ENCODE peak calls at places on chromosomes 11 and 22, in five cellular contexts. Z is B cell, Q is NCI-H460, T is aorta, F is ACHN. J is an unnamed sample.

GRCh38 chr11:82458777-82459176 is 274.9 kb downstream of the FAM181B start:
- DNase-seq in Z (no peak), F (no peak), T (no peak), Q (no peak), J (no peak)

GRCh38 chr22:23094260-23094659 is 23.9 kb downstream of the GNAZ start:
- DNase-seq in T (no peak), Q (no peak), Z (no peak), F (no peak), J (no peak)

GRCh38 chr11:101915811-101916291 is 471 bp downstream of the ANGPTL5 start:
- DNase-seq in Q (peak), Z (peak), T (no peak), F (peak), J (no peak)

GRCh38 chr11:59158206-59159068 is 13.5 kb upstream of the DTX4 start:
- DNase-seq in T (no peak), F (peak), Z (peak), Q (peak), J (peak)

GRCh38 chr11:70758206-70758605 is 359.9 kb downstream of the CTTN start:
- DNase-seq in F (no peak), Z (no peak), Q (no peak), T (peak), J (no peak)

GRCh38 chr11:129163714-129164164 is 28.4 kb downstream of the ARHGAP32 start:
- DNase-seq in T (no peak), Z (no peak), F (no peak), Q (no peak), J (no peak)

GRCh38 chr11:19389787-19390303 is 149.1 kb upstream of the E2F8 start:
- DNase-seq in F (no peak), Z (no peak), T (no peak), Q (no peak), J (no peak)

GRCh38 chr11:859394-860131 is 16.9 kb downstream of the TSPAN4 start:
- DNase-seq in Q (no peak), F (no peak), Z (no peak), T (peak), J (peak)

GRCh38 chr22:35752172-35752832 is 34.6 kb downstream of the APOL5 start:
- DNase-seq in F (no peak), T (no peak), Z (no peak), Q (no peak), J (no peak)

GRCh38 chr11:34748036-34748435 is 127.1 kb downstream of the EHF start:
- DNase-seq in Z (no peak), F (no peak), T (no peak), Q (no peak), J (no peak)

GRCh38 chr11:35618497-35619029 is 303 bp downstream of the FJX1 start:
- DNase-seq in F (no peak), Q (no peak), Z (peak), T (no peak), J (no peak)

GRCh38 chr11:88016392-88017020 is 158.7 kb downstream of the RAB38 start:
- DNase-seq in F (peak), Z (no peak), Q (peak), T (no peak), J (no peak)

GRCh38 chr22:47213571-47214230 is 451.3 kb downstream of the TBC1D22A start:
- DNase-seq in T (no peak), F (peak), Q (peak), Z (peak), J (no peak)

GRCh38 chr22:32200752-32201151 is 4.1 kb downstream of the RFPL2 start:
- DNase-seq in Z (no peak), Q (no peak), T (no peak), F (no peak), J (no peak)

GRCh38 chr11:71130106-71130505 is 122.3 kb downstream of the SHANK2 start:
- DNase-seq in F (no peak), Z (no peak), T (no peak), Q (no peak), J (no peak)

GRCh38 chr22:24994070-24994763 is 41.7 kb downstream of the KIAA1671 start:
- DNase-seq in Q (no peak), Z (no peak), F (peak), T (no peak), J (no peak)

GRCh38 chr11:13955971-13956421 is 6.5 kb upstream of the SPON1 start:
- DNase-seq in Z (peak), Q (peak), T (peak), F (peak), J (no peak)

GRCh38 chr11:65189191-65189590 is 7.5 kb downstream of the CAPN1 start:
- DNase-seq in T (no peak), F (no peak), Q (no peak), Z (no peak), J (no peak)

GRCh38 chr22:20238567-20239062 is 29.5 kb downstream of the RTN4R start:
- DNase-seq in Z (peak), Q (peak), F (peak), T (no peak), J (no peak)

GRCh38 chr11:66580803-66581202 is 12.1 kb downstream of the CCDC87 start:
- DNase-seq in Z (no peak), T (no peak), Q (no peak), F (no peak), J (no peak)